ENCODE peak calls at places on chromosomes 1 and 21, in four cellular contexts. C is stimulated activated CD4-positive, alpha-beta T cell treated with anti-CD3 and anti-CD28 coated beads, Interleukin-4, amount 100 ng/mL, for 48 hours; W is ACHN; D is GM23248. I is an unnamed sample.
A peak's percentile ranks its signal among the peaks of the same experiment; 100 is the strongest.

GRCh38 chr1:7521803-7522202 is 249.3 kb upstream of the VAMP3 start:
- DNase-seq in W (no peak), C (no peak), D (no peak), I (no peak)

GRCh38 chr1:10958614-10959013 is 53.8 kb upstream of the TARDBP start:
- DNase-seq in D (no peak), W (no peak), C (no peak), I (no peak)

GRCh38 chr1:33261344-33261743 is 5.1 kb downstream of the ZNF362 start:
- DNase-seq in W (no peak), C (no peak), D (no peak), I (no peak)

GRCh38 chr1:167175901-167176300 is 44.8 kb upstream of the POU2F1 start:
- DNase-seq in C (no peak), W (no peak), D (peak; percentile 3), I (no peak)

GRCh38 chr1:161226320-161226711 is 456 bp downstream of the TOMM40L start:
- DNase-seq in D (no peak), C (no peak), W (no peak), I (no peak)

GRCh38 chr21:34881894-34882371 is 167.2 kb downstream of the RUNX1 start:
- DNase-seq in D (peak; percentile 86), W (peak; percentile 83), C (no peak), I (peak; percentile 49)

GRCh38 chr1:169692766-169693460 is 18.5 kb downstream of the SELL start:
- DNase-seq in D (no peak), W (no peak), C (no peak), I (no peak)

GRCh38 chr1:245797592-245798366 is 643.0 kb downstream of the KIF26B start:
- DNase-seq in C (peak; percentile 1), W (peak; percentile 50), D (peak; percentile 34), I (no peak)

GRCh38 chr1:181352695-181353094 is 130.6 kb upstream of the CACNA1E start:
- DNase-seq in D (no peak), W (no peak), C (no peak), I (no peak)

GRCh38 chr1:40041466-40041838 is 923 bp downstream of the CAP1 start:
- DNase-seq in W (no peak), C (no peak), D (peak; percentile 2), I (no peak)

GRCh38 chr1:80384037-80384830 is 1377.7 kb upstream of the ADGRL4 start:
- DNase-seq in W (no peak), D (no peak), C (no peak), I (no peak)

GRCh38 chr1:84361796-84362195 is 36.5 kb upstream of the DNASE2B start:
- DNase-seq in C (no peak), W (no peak), D (peak; percentile 23), I (no peak)

GRCh38 chr1:24878775-24879742 is 51.0 kb downstream of the RUNX3 start:
- DNase-seq in D (peak; percentile 74), C (no peak), W (no peak), I (no peak)

GRCh38 chr1:31583995-31584868 is 7.9 kb downstream of the TINAGL1 start:
- DNase-seq in W (no peak), C (no peak), D (no peak), I (peak; percentile 72)

GRCh38 chr1:199122532-199123311 is 483.9 kb downstream of the PTPRC start:
- DNase-seq in C (no peak), W (no peak), D (peak; percentile 82), I (no peak)

GRCh38 chr1:233393926-233394680 is 66.6 kb downstream of the MAP3K21 start:
- DNase-seq in D (no peak), C (no peak), W (no peak), I (no peak)

GRCh38 chr1:10638559-10639300 is 157.7 kb downstream of the CASZ1 start:
- DNase-seq in D (no peak), W (no peak), C (no peak), I (no peak)

GRCh38 chr1:33517596-33518250 is 45.3 kb downstream of the ZSCAN20 start:
- DNase-seq in C (no peak), W (no peak), D (peak; percentile 13), I (no peak)

GRCh38 chr1:21329209-21329844 is 39.1 kb upstream of the ECE1 start:
- DNase-seq in C (no peak), D (no peak), W (no peak), I (no peak)

GRCh38 chr1:6544831-6545230 is 9.5 kb downstream of the NOL9 start:
- DNase-seq in C (no peak), D (peak; percentile 67), W (no peak), I (peak; percentile 37)

GRCh38 chr1:25952851-25953401 is 44.9 kb downstream of the PAFAH2 start:
- DNase-seq in W (no peak), C (no peak), D (peak; percentile 55), I (no peak)

GRCh38 chr1:99548924-99549605 is 96.8 kb upstream of the PALMD start:
- DNase-seq in D (no peak), C (no peak), W (no peak), I (no peak)

GRCh38 chr21:35529141-35529863 is 480.2 kb upstream of the RUNX1 start:
- DNase-seq in W (no peak), C (no peak), D (no peak), I (no peak)

GRCh38 chr1:203351037-203351625 is at the start of gene FMOD:
- DNase-seq in C (no peak), D (peak; percentile 74), W (no peak), I (no peak)

GRCh38 chr21:31909772-31910470 is 37.1 kb downstream of the HUNK start:
- DNase-seq in D (no peak), W (no peak), C (no peak), I (no peak)

GRCh38 chr1:21257431-21258135 is 32.7 kb downstream of the ECE1 start:
- DNase-seq in D (no peak), W (no peak), C (no peak), I (no peak)

GRCh38 chr1:94379615-94380014 is 38.6 kb upstream of the ABCD3 start:
- DNase-seq in W (no peak), D (no peak), C (no peak), I (no peak)

I was measured in HTR-8/SVneo.